ENCODE peak calls at places on chromosomes 12 and 14, in six cellular contexts. F is ovary, N is psoas muscle, D is tibial nerve, R is MM.1S, K is IMR-90. I is an unnamed sample.
A peak's percentile ranks its signal among the peaks of the same experiment; 100 is the strongest.

GRCh38 chr12:10779103-10779502 is 23.3 kb downstream of the TAS2R7 start:
- DNase-seq in F (no peak), N (no peak), D (no peak), R (no peak), K (no peak), I (no peak)

GRCh38 chr12:92600052-92600451 is 102.7 kb upstream of the PLEKHG7 start:
- DNase-seq in F (no peak), N (no peak), D (no peak), R (no peak), K (no peak), I (no peak)

GRCh38 chr12:38587594-38587993 is 271.0 kb downstream of the ALG10B start:
- DNase-seq in F (no peak), N (no peak), D (no peak), R (no peak), K (no peak), I (no peak)

GRCh38 chr14:75205586-75205985 is 29.2 kb upstream of the TMED10 start:
- DNase-seq in F (no peak), N (no peak), D (no peak), R (no peak), K (peak; percentile 77), I (no peak)

GRCh38 chr14:59213368-59214315 is 25.2 kb downstream of the DAAM1 start:
- DNase-seq in F (no peak), N (no peak), D (no peak), R (no peak), K (peak; percentile 72), I (no peak)

GRCh38 chr12:132735496-132735895 is 24.9 kb downstream of the PGAM5 start:
- DNase-seq in F (no peak), N (no peak), D (no peak), R (no peak), K (no peak), I (no peak)

GRCh38 chr12:111100554-111100953 is 180.2 kb upstream of the MYL2 start:
- DNase-seq in F (no peak), N (no peak), D (no peak), R (no peak), K (no peak), I (no peak)

GRCh38 chr12:107057071-107057834 is 36.1 kb downstream of the CRY1 start:
- DNase-seq in F (no peak), N (no peak), D (no peak), R (no peak), K (peak; percentile 33), I (peak; percentile 28)

GRCh38 chr12:9041321-9041720 is 52.0 kb downstream of the KLRG1 start:
- DNase-seq in F (no peak), N (no peak), D (no peak), R (no peak), K (peak; percentile 17), I (no peak)

GRCh38 chr12:12563529-12563928 is 866 bp upstream of the DUSP16 start:
- DNase-seq in F (no peak), N (no peak), D (no peak), R (no peak), K (peak; percentile 32), I (no peak)

GRCh38 chr12:106125351-106126085 is 13.2 kb downstream of the NUAK1 start:
- DNase-seq in F (no peak), N (no peak), D (no peak), R (no peak), K (no peak), I (no peak)

GRCh38 chr12:124828264-124829007 is 35.2 kb downstream of the SCARB1 start:
- DNase-seq in F (no peak), N (no peak), D (no peak), R (no peak), K (peak; percentile 13), I (no peak)

GRCh38 chr12:124829708-124830304 is 33.9 kb downstream of the SCARB1 start:
- DNase-seq in F (no peak), N (no peak), D (no peak), R (no peak), K (no peak), I (no peak)

GRCh38 chr12:124829008-124829707 is 34.5 kb downstream of the SCARB1 start:
- DNase-seq in F (no peak), N (no peak), D (no peak), R (no peak), K (peak; percentile 85), I (peak; percentile 57)

GRCh38 chr12:124830306-124830705 is 33.4 kb downstream of the SCARB1 start:
- DNase-seq in F (no peak), N (no peak), D (no peak), R (no peak), K (no peak), I (no peak)

GRCh38 chr12:124827588-124828184 is 36.0 kb downstream of the SCARB1 start:
- DNase-seq in F (no peak), N (no peak), D (no peak), R (no peak), K (no peak), I (no peak)
- H3K4me1 ChIP-seq in F (peaks cover 13% of the 10 kb centered on the region), N (peaks cover 8% of the 10 kb centered on the region), D (no peaks in the 10 kb centered on the region), R (no peaks in the 10 kb centered on the region), K (peaks cover 11% of the 10 kb centered on the region), I (peaks cover 23% of the 10 kb centered on the region)

GRCh38 chr14:30015471-30015870 is 87.8 kb upstream of the PRKD1 start:
- DNase-seq in F (no peak), N (no peak), D (no peak), R (no peak), K (peak; percentile 30), I (no peak)
- H3K9me3 ChIP-seq in F (no peaks in the 10 kb centered on the region), N (no peaks in the 10 kb centered on the region), D (no peaks in the 10 kb centered on the region), R (no peaks in the 10 kb centered on the region), K (no peaks in the 10 kb centered on the region), I (no peaks in the 10 kb centered on the region)

DNA sequence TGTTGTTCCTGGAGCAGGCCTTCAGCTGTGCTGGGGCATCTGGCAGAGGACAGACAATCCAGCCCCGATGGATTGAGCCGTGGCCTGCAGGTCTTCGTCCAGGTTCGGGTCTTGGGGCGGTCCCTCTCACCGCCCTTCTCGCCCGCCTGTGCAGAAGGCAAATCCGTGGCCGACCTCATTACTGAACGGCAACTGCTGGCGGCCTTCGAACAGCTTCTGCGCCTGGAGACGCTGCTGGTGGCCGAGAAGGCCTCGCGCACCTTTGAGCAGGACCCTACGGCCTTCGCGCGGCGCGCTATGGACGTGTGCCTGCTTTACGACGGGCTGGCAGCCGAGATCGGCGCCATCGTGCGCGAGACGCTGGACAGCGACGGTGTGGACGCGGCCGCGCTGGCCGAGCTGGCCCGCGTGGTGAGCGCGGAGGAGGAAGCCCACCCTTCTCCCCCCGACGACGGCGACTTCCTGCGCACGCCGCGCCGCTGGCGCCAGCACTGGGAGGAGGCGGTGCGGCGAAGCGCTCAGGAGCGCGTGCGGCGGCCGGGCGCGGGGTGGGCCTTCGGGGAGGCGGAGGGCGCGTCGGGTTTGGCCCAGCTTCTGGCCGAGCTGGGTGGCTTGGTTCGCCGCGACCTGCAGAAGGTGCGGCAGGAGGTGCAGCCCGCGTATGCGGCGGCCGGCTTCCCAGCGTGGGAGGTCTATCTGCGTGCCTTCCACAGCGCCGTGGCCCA is 7.6 kb downstream of the EXOC3L4 start:
- DNase-seq in F (no peak), N (no peak), D (no peak), R (no peak), K (no peak), I (no peak)
- H3K4me3 ChIP-seq in F (no peak overlapping the region), N (peak overlapping the region; percentile 25), D (no peak overlapping the region), R (no peak overlapping the region), K (no peak overlapping the region), I (no peak overlapping the region)

GRCh38 chr12:66898700-66899469 is 220.0 kb upstream of the GRIP1 start:
- DNase-seq in F (no peak), N (no peak), D (no peak), R (no peak), K (no peak), I (no peak)

GRCh38 chr12:66899567-66899966 is 220.7 kb upstream of the GRIP1 start:
- DNase-seq in F (no peak), N (no peak), D (no peak), R (no peak), K (no peak), I (no peak)

GRCh38 chr12:66900616-66901015 is 221.7 kb upstream of the GRIP1 start:
- DNase-seq in F (no peak), N (no peak), D (no peak), R (no peak), K (no peak), I (no peak)

GRCh38 chr12:66902020-66902419 is 223.1 kb upstream of the GRIP1 start:
- DNase-seq in F (no peak), N (no peak), D (no peak), R (no peak), K (no peak), I (no peak)

GRCh38 chr12:66901136-66901932 is 222.5 kb upstream of the GRIP1 start:
- DNase-seq in F (no peak), N (no peak), D (no peak), R (peak; percentile 72), K (no peak), I (no peak)
- H3K4me1 ChIP-seq in F (no peaks in the 10 kb centered on the region), N (peaks cover 7% of the 10 kb centered on the region), D (no peaks in the 10 kb centered on the region), R (peaks cover 30% of the 10 kb centered on the region), K (no peaks in the 10 kb centered on the region), I (no peaks in the 10 kb centered on the region)

GRCh38 chr14:56023681-56024080 is 94.5 kb upstream of the PELI2 start:
- DNase-seq in F (no peak), N (no peak), D (no peak), R (no peak), K (no peak), I (peak; percentile 94)

GRCh38 chr14:56025191-56025590 is 93.0 kb upstream of the PELI2 start:
- DNase-seq in F (no peak), N (no peak), D (no peak), R (no peak), K (no peak), I (no peak)

GRCh38 chr14:56027421-56027820 is 90.8 kb upstream of the PELI2 start:
- DNase-seq in F (no peak), N (no peak), D (no peak), R (no peak), K (no peak), I (no peak)

DNA sequence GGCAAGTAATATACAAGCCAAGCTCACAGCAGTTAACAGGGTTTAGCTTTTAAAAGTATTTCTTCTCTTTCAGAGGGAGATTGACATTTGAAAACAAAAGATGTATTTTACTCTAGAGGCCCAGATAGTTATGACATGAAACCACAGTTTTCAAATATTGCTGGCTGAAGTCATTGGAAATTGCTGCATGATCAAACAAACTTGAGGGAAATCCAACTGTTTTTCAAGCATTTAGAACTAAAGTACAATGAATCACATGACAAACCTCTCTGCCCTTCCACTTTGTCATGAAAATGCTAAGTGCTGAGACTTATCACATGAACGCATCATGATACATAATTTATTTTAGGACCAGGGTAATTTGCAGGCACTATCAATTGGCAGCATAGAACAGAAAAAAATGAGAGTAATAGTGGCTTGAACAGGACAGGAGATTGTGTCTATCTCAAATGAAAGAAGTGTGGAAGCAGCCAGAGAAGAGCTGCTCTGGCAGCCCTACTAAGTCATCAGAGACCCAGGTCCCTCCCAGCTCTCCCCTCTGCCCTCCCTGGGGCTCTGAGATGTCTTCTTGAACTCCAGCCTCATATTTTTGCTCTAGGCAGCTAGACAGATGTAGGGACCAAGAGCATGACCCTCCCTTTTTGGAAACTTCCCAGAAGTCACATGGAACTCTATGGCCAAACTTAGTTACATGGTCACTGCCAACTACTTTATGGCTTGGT is 90.1 kb upstream of the PELI2 start:
- DNase-seq in F (no peak), N (no peak), D (no peak), R (no peak), K (no peak), I (no peak)
- H3K9me3 ChIP-seq in F (no peaks in the 10 kb centered on the region), N (no peaks in the 10 kb centered on the region), D (no peaks in the 10 kb centered on the region), R (no peaks in the 10 kb centered on the region), K (no peaks in the 10 kb centered on the region), I (no peaks in the 10 kb centered on the region)